ENCODE peak calls at places on chromosomes 13 and 19, in four cellular contexts. One of them, this sample, is unnamed.

GRCh38 chr13:80802946-80803345 is 462.0 kb upstream of the SPRY2 start:
- DNase-seq in NCI-H2081: no peak
- DNase-seq in NCI-H2029 treated with DMSO at 0.1 percent for 48 hours: no peak
- DNase-seq in retina: no peak
- DNase-seq in this sample: no peak

GRCh38 chr19:35130761-35131720 is 3.8 kb downstream of the LGI4 start:
- DNase-seq in NCI-H2081: no peak
- DNase-seq in NCI-H2029 treated with DMSO at 0.1 percent for 48 hours: no peak
- DNase-seq in retina: no peak
- DNase-seq in this sample: no peak

GRCh38 chr13:26186995-26187394 is 35.1 kb downstream of the RNF6 start:
- DNase-seq in NCI-H2081: no peak
- DNase-seq in NCI-H2029 treated with DMSO at 0.1 percent for 48 hours: no peak
- DNase-seq in retina: peak; percentile 26
- DNase-seq in this sample: no peak

GRCh38 chr19:36084231-36085009 is 26.5 kb upstream of the OVOL3 start:
- DNase-seq in NCI-H2081: no peak
- DNase-seq in NCI-H2029 treated with DMSO at 0.1 percent for 48 hours: no peak
- DNase-seq in retina: no peak
- DNase-seq in this sample: no peak

GRCh38 chr13:44240611-44241010 is 133.0 kb upstream of the SERP2 start:
- DNase-seq in NCI-H2081: no peak
- DNase-seq in NCI-H2029 treated with DMSO at 0.1 percent for 48 hours: no peak
- DNase-seq in retina: no peak
- DNase-seq in this sample: no peak

GRCh38 chr19:4327252-4327876 is 11.3 kb downstream of the STAP2 start:
- DNase-seq in NCI-H2081: no peak
- DNase-seq in NCI-H2029 treated with DMSO at 0.1 percent for 48 hours: no peak
- DNase-seq in retina: peak; percentile 69
- DNase-seq in this sample: peak; percentile 19

GRCh38 chr19:5967994-5968430 is 9.9 kb downstream of the RANBP3 start:
- DNase-seq in NCI-H2081: peak; percentile 17
- DNase-seq in NCI-H2029 treated with DMSO at 0.1 percent for 48 hours: peak; percentile 77
- DNase-seq in retina: peak; percentile 65
- DNase-seq in this sample: peak; percentile 78

GRCh38 chr13:39777527-39778061 is 122.1 kb downstream of the COG6 start:
- DNase-seq in NCI-H2081: no peak
- DNase-seq in NCI-H2029 treated with DMSO at 0.1 percent for 48 hours: no peak
- DNase-seq in retina: no peak
- DNase-seq in this sample: peak; percentile 55

GRCh38 chr13:49627831-49628652 is at the start of gene ARL11:
- DNase-seq in NCI-H2081: no peak
- DNase-seq in NCI-H2029 treated with DMSO at 0.1 percent for 48 hours: no peak
- DNase-seq in retina: peak; percentile 16
- DNase-seq in this sample: no peak

GRCh38 chr19:55486971-55487883 is 1.0 kb upstream of the SSC5D start:
- DNase-seq in NCI-H2081: no peak
- DNase-seq in NCI-H2029 treated with DMSO at 0.1 percent for 48 hours: no peak
- DNase-seq in retina: peak; percentile 74
- DNase-seq in this sample: peak; percentile 93

GRCh38 chr19:35088514-35088913 is 27.1 kb upstream of the FXYD3 start:
- DNase-seq in NCI-H2081: no peak
- DNase-seq in NCI-H2029 treated with DMSO at 0.1 percent for 48 hours: no peak
- DNase-seq in retina: no peak
- DNase-seq in this sample: peak; percentile 91

GRCh38 chr19:46040125-46040524 is 677 bp downstream of the IGFL4 start:
- DNase-seq in NCI-H2081: no peak
- DNase-seq in NCI-H2029 treated with DMSO at 0.1 percent for 48 hours: no peak
- DNase-seq in retina: no peak
- DNase-seq in this sample: no peak

GRCh38 chr19:52670046-52670445 is 31.9 kb upstream of the ZNF83 start:
- DNase-seq in NCI-H2081: no peak
- DNase-seq in NCI-H2029 treated with DMSO at 0.1 percent for 48 hours: no peak
- DNase-seq in retina: no peak
- DNase-seq in this sample: no peak

GRCh38 chr19:7869453-7869909 is 4.7 kb downstream of the PRR36 start:
- DNase-seq in NCI-H2081: no peak
- DNase-seq in NCI-H2029 treated with DMSO at 0.1 percent for 48 hours: no peak
- DNase-seq in retina: no peak
- DNase-seq in this sample: no peak

GRCh38 chr13:68234278-68234677 is 1004.1 kb upstream of the PCDH9 start:
- DNase-seq in NCI-H2081: no peak
- DNase-seq in NCI-H2029 treated with DMSO at 0.1 percent for 48 hours: no peak
- DNase-seq in retina: no peak
- DNase-seq in this sample: peak; percentile 31

GRCh38 chr19:49553451-49554271 is 25.9 kb downstream of the RCN3 start:
- DNase-seq in NCI-H2081: no peak
- DNase-seq in NCI-H2029 treated with DMSO at 0.1 percent for 48 hours: no peak
- DNase-seq in retina: no peak
- DNase-seq in this sample: no peak

GRCh38 chr19:11659612-11660011 is 62.3 kb downstream of the ZNF627 start:
- DNase-seq in NCI-H2081: no peak
- DNase-seq in NCI-H2029 treated with DMSO at 0.1 percent for 48 hours: no peak
- DNase-seq in retina: no peak
- DNase-seq in this sample: peak; percentile 12

This sample was measured in myocyte.